ENCODE peak calls at places on chromosomes 13 and 19, in five cellular contexts. U is IMR-90, E is cardiac fibroblast, F is heart left ventricle, V is NCI-H2029 treated with DMSO at 0.1 percent for 48 hours. G is an unnamed sample.

GRCh38 chr19:7699422-7700127 is 2.4 kb downstream of the FCER2 start:
- DNase-seq in U (no peak), E (no peak), F (no peak), V (no peak), G (no peak)

GRCh38 chr19:22606212-22606553 is 27.9 kb upstream of the ZNF492 start:
- DNase-seq in U (no peak), E (no peak), F (no peak), V (no peak), G (no peak)

GRCh38 chr13:113129480-113129879 is 6.9 kb downstream of the F10 start:
- DNase-seq in U (no peak), E (no peak), F (no peak), V (no peak), G (no peak)

GRCh38 chr13:33311040-33311439 is 25.5 kb upstream of the STARD13 start:
- DNase-seq in U (no peak), E (no peak), F (no peak), V (no peak), G (no peak)

GRCh38 chr19:39481676-39482075 is 1.0 kb downstream of the TIMM50 start:
- DNase-seq in U (no peak), E (no peak), F (no peak), V (no peak), G (no peak)

GRCh38 chr13:99967884-99968520 is 3.6 kb downstream of the ZIC5 start:
- DNase-seq in U (no peak), E (no peak), F (no peak), V (no peak), G (no peak)

GRCh38 chr19:6464070-6464873 is at the start of gene CRB3:
- DNase-seq in U (no peak), E (no peak), F (no peak), V (peak; percentile 66), G (peak; percentile 93)

GRCh38 chr19:17292301-17293074 is 10.7 kb downstream of the ABHD8 start:
- DNase-seq in U (peak; percentile 82), E (peak; percentile 92), F (peak; percentile 70), V (no peak), G (peak; percentile 82)

GRCh38 chr13:22082030-22082429 is 411.2 kb downstream of the FGF9 start:
- DNase-seq in U (no peak), E (no peak), F (no peak), V (no peak), G (no peak)

GRCh38 chr13:110396913-110397379 is 89.9 kb downstream of the COL4A2 start:
- DNase-seq in U (peak; percentile 100), E (peak; percentile 100), F (peak; percentile 82), V (no peak), G (no peak)

GRCh38 chr13:73708393-73708985 is 425.7 kb downstream of the KLF12 start:
- DNase-seq in U (peak; percentile 71), E (peak; percentile 85), F (no peak), V (peak; percentile 60), G (peak; percentile 74)

GRCh38 chr13:110023729-110024645 is 237.6 kb upstream of the IRS2 start:
- DNase-seq in U (peak; percentile 68), E (peak; percentile 89), F (peak; percentile 36), V (no peak), G (no peak)

GRCh38 chr19:44927746-44928145 is 13.3 kb downstream of the APOC1 start:
- DNase-seq in U (peak; percentile 59), E (peak; percentile 94), F (no peak), V (no peak), G (no peak)

GRCh38 chr13:36445806-36446423 is 13.6 kb downstream of the CCNA1 start:
- DNase-seq in U (no peak), E (no peak), F (no peak), V (no peak), G (peak; percentile 18)

GRCh38 chr13:34065915-34066314 is 248.0 kb downstream of the RFC3 start:
- DNase-seq in U (no peak), E (no peak), F (no peak), V (no peak), G (no peak)

GRCh38 chr13:49657241-49657641 is 28.9 kb downstream of the ARL11 start:
- DNase-seq in U (no peak), E (no peak), F (no peak), V (no peak), G (no peak)

GRCh38 chr13:113768018-113768905 is 9.2 kb downstream of the TMEM255B start:
- DNase-seq in U (no peak), E (no peak), F (no peak), V (no peak), G (no peak)

GRCh38 chr19:1473056-1473400 is 6.0 kb downstream of the C19orf25 start:
- DNase-seq in U (no peak), E (no peak), F (peak; percentile 16), V (no peak), G (no peak)

GRCh38 chr19:50893047-50893737 is 18.0 kb downstream of the KLK4 start:
- DNase-seq in U (no peak), E (no peak), F (no peak), V (no peak), G (no peak)

GRCh38 chr13:94829801-94830200 is 117.5 kb upstream of the SOX21 start:
- DNase-seq in U (no peak), E (no peak), F (no peak), V (no peak), G (no peak)

GRCh38 chr13:20461481-20461859 is 64.2 kb downstream of the CRYL1 start:
- DNase-seq in U (peak; percentile 49), E (peak; percentile 29), F (no peak), V (no peak), G (no peak)

G was measured in T47D.